ENCODE peak calls at places on chromosomes 6 and 20, in six cellular contexts. N is Karpas-422; H is EL; C is EH; X is GM03348; F is CD4-positive, alpha-beta T cell. I is an unnamed sample.

GRCh38 chr6:11008821-11009220 is 35.3 kb downstream of the ELOVL2 start:
- DNase-seq in X (peak), F (no peak), C (peak), N (peak), H (peak), I (no peak)

GRCh38 chr20:41223112-41223511 is 85.8 kb downstream of the PLCG1 start:
- DNase-seq in N (no peak), F (no peak), H (no peak), C (no peak), X (no peak), I (no peak)

GRCh38 chr20:21712443-21713059 is 7.1 kb downstream of the PAX1 start:
- DNase-seq in F (no peak), N (no peak), X (no peak), C (no peak), H (no peak), I (no peak)

GRCh38 chr20:1178103-1178502 is 6.7 kb downstream of the TMEM74B start:
- DNase-seq in C (no peak), X (no peak), N (no peak), H (no peak), F (no peak), I (no peak)

GRCh38 chr6:79079425-79080130 is 1.5 kb upstream of the PHIP start:
- DNase-seq in X (peak), C (peak), H (peak), N (no peak), F (no peak), I (peak)

GRCh38 chr6:1230689-1231605 is 81.0 kb upstream of the FOXQ1 start:
- DNase-seq in C (no peak), X (no peak), H (no peak), N (no peak), F (no peak), I (no peak)

GRCh38 chr6:42243046-42243445 is 25.4 kb upstream of the MRPS10 start:
- DNase-seq in H (no peak), F (no peak), C (no peak), N (no peak), X (no peak), I (no peak)

GRCh38 chr20:55172310-55173002 is 697.1 kb downstream of the DOK5 start:
- DNase-seq in C (no peak), X (no peak), H (no peak), F (no peak), N (no peak), I (no peak)